ENCODE peak calls at places on chromosomes 2 and 18, in five cellular contexts. B is right lobe of liver; O is kidney; P is CD4-positive, CD25-positive, alpha-beta regulatory T cell; R is fibroblast of lung. J is an unnamed sample. For H3K4me1 and H3K9me3, the result is how much of the 10 kb centered on the place peaks cover.

GRCh38 chr18:11501352-11501751 is 108.0 kb upstream of the SLC35G4 start:
- DNase-seq in B (no peak), O (no peak), P (no peak), R (no peak), J (no peak)

GRCh38 chr2:239220976-239221375 is 179.8 kb downstream of the HDAC4 start:
- DNase-seq in B (no peak), O (no peak), P (no peak), R (no peak), J (no peak)

GRCh38 chr2:160142472-160142871 is 57.6 kb downstream of the ITGB6 start:
- DNase-seq in B (no peak), O (no peak), P (no peak), R (peak), J (no peak)

GRCh38 chr2:75627902-75628504 is 18.6 kb upstream of the MRPL19 start:
- DNase-seq in B (peak), O (peak), P (peak), R (peak), J (peak)

GRCh38 chr2:188978291-188979081 is 4.3 kb downstream of the COL3A1 start:
- DNase-seq in B (no peak), O (no peak), P (no peak), R (peak), J (no peak)

GRCh38 chr2:105143467-105144127 is 97.9 kb upstream of the GPR45 start:
- DNase-seq in B (no peak), O (peak), P (no peak), R (peak), J (peak)

GRCh38 chr2:167342769-167343168 is 454.5 kb downstream of the XIRP2 start:
- DNase-seq in B (no peak), O (no peak), P (no peak), R (no peak), J (no peak)

GRCh38 chr2:26523750-26524149 is 45.8 kb upstream of the OTOF start:
- DNase-seq in B (no peak), O (peak), P (no peak), R (no peak), J (no peak)

GRCh38 chr2:148607553-148607952 is 37.0 kb upstream of the EPC2 start:
- DNase-seq in B (no peak), O (no peak), P (no peak), R (no peak), J (no peak)

GRCh38 chr2:170886391-170886790 is 42.7 kb upstream of the GORASP2 start:
- DNase-seq in B (no peak), O (no peak), P (no peak), R (peak), J (no peak)

GRCh38 chr18:40413160-40413559 is 1541.9 kb upstream of the PIK3C3 start:
- DNase-seq in B (no peak), O (no peak), P (no peak), R (no peak), J (no peak)

GRCh38 chr2:69693472-69694450 is 48.2 kb upstream of the ANXA4 start:
- DNase-seq in B (no peak), O (no peak), P (peak), R (no peak), J (peak)

GRCh38 chr18:59189746-59190145 is 30.2 kb upstream of the GRP start:
- DNase-seq in B (no peak), O (no peak), P (no peak), R (no peak), J (no peak)

GRCh38 chr2:20147351-20147750 is 77.6 kb downstream of the SDC1 start:
- DNase-seq in B (no peak), O (no peak), P (no peak), R (no peak), J (no peak)

GRCh38 chr18:21672868-21673267 is 31.7 kb downstream of the ABHD3 start:
- DNase-seq in B (no peak), O (no peak), P (no peak), R (peak), J (no peak)

GRCh38 chr2:229921101-229921891 is 513 bp downstream of the TRIP12 start:
- DNase-seq in B (peak), O (peak), P (peak), R (peak), J (peak)

GRCh38 chr2:159202568-159203071 is 83.9 kb downstream of the WDSUB1 start:
- DNase-seq in B (no peak), O (no peak), P (no peak), R (peak), J (no peak)

GRCh38 chr2:64831134-64831976 is 157.8 kb upstream of the SLC1A4 start:
- DNase-seq in B (peak), O (peak), P (peak), R (peak), J (peak)

GRCh38 chr2:3498783-3499394 is 20.4 kb downstream of the ADI1 start:
- DNase-seq in B (no peak), O (no peak), P (no peak), R (no peak), J (no peak)

GRCh38 chr2:95260028-95261023 is 13.9 kb upstream of the PROM2 start:
- DNase-seq in B (no peak), O (peak), P (no peak), R (no peak), J (no peak)

GRCh38 chr18:47585914-47586313 is 334.5 kb upstream of the SKOR2 start:
- DNase-seq in B (no peak), O (no peak), P (no peak), R (no peak), J (no peak)

GRCh38 chr2:232342635-232343565 is 35.7 kb upstream of the ALPP start:
- DNase-seq in B (peak), O (peak), P (no peak), R (no peak), J (peak)

GRCh38 chr2:130388221-130388907 is 32.5 kb downstream of the PTPN18 start:
- DNase-seq in B (no peak), O (no peak), P (no peak), R (peak), J (no peak)

GRCh38 chr2:10009811-10010781 is 33.3 kb upstream of the KLF11 start:
- DNase-seq in B (peak), O (peak), P (no peak), R (peak), J (no peak)

GRCh38 chr2:153405196-153405595 is 73.4 kb downstream of the RPRM start:
- DNase-seq in B (no peak), O (no peak), P (no peak), R (no peak), J (no peak)
- H3K4me3 ChIP-seq in B (no peak), O (no peak), P (no peak), R (no peak), J (no peak)

GRCh38 chr18:532632-533031 is 32.1 kb upstream of the COLEC12 start:
- DNase-seq in B (no peak), O (no peak), P (no peak), R (no peak), J (no peak)
- H3K4me1 ChIP-seq in B (under half), O (under half), P (under half), R (under half), J (under half)

GRCh38 chr2:118510807-118511206 is 336.6 kb downstream of the EN1 start:
- DNase-seq in B (no peak), O (no peak), P (no peak), R (no peak), J (no peak)
- H3K9me3 ChIP-seq in B (under half), O (under half), P (under half), R (under half), J (under half)

DNA sequence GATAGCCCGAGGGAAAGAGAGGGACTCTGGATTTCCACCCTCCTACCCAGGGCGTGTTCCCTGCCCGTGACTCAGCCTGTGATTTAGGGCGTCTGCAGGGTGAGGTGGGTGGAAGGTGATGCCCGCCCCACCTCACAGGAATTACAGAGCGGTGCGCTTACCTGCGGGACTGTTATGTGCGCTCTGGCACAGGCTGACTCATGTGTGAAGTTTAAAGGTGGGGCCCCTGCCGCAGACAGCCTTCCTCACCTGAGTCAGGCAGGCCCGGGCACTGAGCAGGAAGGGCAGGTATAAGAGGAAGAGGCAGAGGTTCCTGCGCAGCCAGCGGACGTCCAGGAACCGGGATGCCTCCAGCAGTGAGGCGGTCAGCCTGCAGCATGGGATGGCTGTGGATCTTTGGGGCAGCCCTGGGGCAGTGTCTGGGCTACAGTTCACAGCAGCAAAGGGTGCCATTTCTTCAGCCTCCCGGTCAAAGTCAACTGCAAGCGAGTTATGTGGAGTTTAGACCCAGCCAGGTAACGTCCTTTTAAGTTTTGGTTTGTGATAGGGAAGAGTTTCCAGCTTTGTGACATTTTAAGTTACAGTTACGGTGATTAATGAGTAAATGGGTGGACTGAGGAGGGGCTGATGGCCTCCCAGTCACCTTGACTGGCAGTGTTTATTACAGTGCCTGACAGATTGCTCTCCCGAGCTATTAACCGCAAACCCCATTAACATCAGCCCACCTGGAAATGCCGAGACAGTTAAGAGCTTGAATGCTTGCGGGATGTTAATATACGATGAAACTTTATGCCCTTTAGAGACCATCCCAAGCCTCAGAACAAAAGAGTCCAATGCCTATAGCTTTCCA is 141.6 kb upstream of the TTC39C start:
- DNase-seq in B (no peak), O (peak), P (no peak), R (no peak), J (peak)
- H3K4me3 ChIP-seq in B (no peak), O (peak), P (no peak), R (no peak), J (no peak)

GRCh38 chr2:48165066-48165753 is 258.9 kb upstream of the FBXO11 start:
- DNase-seq in B (no peak), O (no peak), P (no peak), R (no peak), J (no peak)
- H3K4me1 ChIP-seq in B (under half), O (under half), P (under half), R (under half), J (under half)

DNA sequence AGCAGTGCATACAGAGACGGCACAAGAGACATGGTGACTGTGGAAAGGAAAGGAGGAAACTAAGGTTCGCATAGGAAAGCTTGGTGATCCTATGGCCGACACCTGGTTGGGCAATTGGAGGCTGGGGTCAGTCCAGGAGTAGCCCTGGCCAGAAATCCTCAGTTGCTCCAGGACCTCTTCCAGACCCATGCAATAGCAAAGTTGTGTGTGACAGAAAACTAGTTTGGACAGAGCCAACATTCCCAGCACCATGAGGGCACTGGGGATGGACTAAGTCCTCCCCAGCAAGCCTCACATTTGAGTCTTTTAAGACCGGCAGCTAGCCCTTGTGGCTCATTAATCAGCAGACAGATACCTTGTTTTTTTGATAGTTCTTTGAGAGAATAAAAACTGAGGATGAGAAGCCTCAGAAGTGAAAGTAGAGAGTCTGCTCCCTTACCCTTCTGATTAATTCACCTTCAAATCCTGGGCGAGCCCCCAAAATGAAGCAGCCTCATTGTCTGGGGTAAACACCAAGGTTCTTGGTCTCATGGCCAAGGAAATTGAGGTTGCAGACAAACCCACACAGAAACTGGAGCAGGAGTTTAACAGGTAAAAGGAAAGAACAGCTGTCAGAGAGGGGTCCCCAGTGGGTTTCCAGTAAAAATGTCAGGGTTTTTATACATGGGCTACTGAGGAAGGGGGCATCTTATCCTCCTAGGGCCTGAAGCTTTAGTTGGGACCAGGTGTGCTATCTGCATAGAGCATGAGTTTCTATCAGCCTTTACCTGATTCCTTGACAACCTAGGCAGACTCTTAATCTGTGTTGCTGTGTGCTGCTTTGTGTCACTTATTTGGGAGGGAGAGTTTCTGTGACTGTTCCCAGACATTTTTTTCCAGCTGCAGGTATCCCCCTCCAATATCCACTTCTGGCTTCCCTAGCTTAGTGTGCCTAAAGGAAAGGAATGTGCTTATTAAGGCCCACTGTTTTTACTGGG is 39.1 kb downstream of the STK17B start:
- DNase-seq in B (no peak), O (no peak), P (no peak), R (peak), J (no peak)
- H3K9me3 ChIP-seq in B (under half), O (under half), P (under half), R (under half), J (under half)

DNA sequence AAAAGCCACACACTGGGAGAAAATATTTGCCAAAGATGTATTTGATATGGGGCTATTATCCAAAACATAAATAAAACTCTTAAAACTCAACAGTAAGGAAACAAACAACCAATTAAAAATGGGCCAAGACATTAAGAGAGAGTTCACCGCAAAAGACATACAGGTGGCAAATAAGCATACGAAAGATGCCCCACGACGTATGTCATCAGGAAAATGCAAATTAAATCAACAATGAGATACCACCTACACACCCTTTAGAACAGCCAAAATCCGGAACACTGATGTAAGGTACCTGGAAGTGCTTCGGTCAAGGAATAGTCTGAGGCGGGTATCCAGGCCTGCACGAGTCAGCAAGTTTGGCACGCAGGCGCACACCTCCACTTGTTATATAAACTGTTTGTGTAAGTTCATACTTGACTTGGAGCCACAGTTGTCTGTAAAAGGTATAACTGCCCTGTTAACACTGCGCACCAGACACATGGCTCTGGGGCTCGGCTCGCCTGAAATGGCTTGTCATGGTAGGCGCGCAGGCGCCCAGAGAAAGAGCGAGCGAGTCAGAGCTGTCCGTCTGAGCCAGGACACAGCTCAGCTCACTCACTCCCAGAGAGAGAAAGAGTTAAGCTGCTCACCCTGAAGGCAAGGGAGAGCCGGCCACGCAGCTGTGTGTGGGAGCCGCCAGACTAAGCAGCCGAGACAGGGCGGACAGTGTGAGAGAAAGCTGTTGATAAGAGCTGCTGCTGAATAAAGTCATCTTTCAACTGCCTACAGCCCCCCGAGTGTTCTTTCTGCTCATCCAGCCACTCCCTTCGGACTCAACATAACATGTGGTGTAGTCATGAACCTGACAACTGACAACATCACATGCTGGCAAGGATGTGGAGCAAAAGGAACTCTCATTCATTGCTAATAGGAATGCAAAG is 87.3 kb downstream of the HNRNPLL start:
- DNase-seq in B (no peak), O (peak), P (no peak), R (peak), J (no peak)
- H3K4me3 ChIP-seq in B (no peak), O (peak), P (no peak), R (peak), J (no peak)